ENCODE peak calls at places on chromosomes 5 and 9, in eight cellular contexts. Q is HCT116; J is adrenal gland; K is thoracic aorta; R is A549; S is psoas muscle; O is CD8-positive, alpha-beta T cell; N is body of pancreas. X is an unnamed sample.

GRCh38 chr5:86030753-86031152 is 587.0 kb upstream of the COX7C start:
- DNase-seq in Q (no peak), J (no peak), K (no peak), R (no peak), S (no peak), O (no peak), N (no peak), X (no peak)

GRCh38 chr5:10689391-10690081 is 71.5 kb downstream of the DAP start:
- DNase-seq in Q (no peak), J (peak; percentile 34), K (no peak), R (peak; percentile 67), S (no peak), O (no peak), N (peak; percentile 48), X (no peak)

GRCh38 chr9:34826999-34827538 is 117.1 kb upstream of the CCL21 start:
- DNase-seq in Q (no peak), J (no peak), K (no peak), R (no peak), S (no peak), O (no peak), N (no peak), X (no peak)

GRCh38 chr9:129602598-129603415 is 18.1 kb downstream of the C9orf50 start:
- DNase-seq in Q (no peak), J (no peak), K (no peak), R (peak; percentile 35), S (no peak), O (no peak), N (no peak), X (no peak)

GRCh38 chr5:108295588-108296368 is 86.1 kb downstream of the FBXL17 start:
- DNase-seq in Q (no peak), J (no peak), K (no peak), R (no peak), S (no peak), O (no peak), N (no peak), X (no peak)

GRCh38 chr9:129197978-129198736 is 20.1 kb upstream of the IER5L start:
- DNase-seq in Q (no peak), J (peak; percentile 45), K (no peak), R (no peak), S (peak; percentile 74), O (no peak), N (peak; percentile 18), X (no peak)

GRCh38 chr9:91190062-91190461 is 171.7 kb downstream of the AUH start:
- DNase-seq in Q (no peak), J (no peak), K (no peak), R (no peak), S (no peak), O (no peak), N (no peak), X (no peak)

GRCh38 chr5:164188733-164189148 is 683.3 kb downstream of the MAT2B start:
- DNase-seq in Q (no peak), J (no peak), K (no peak), R (no peak), S (no peak), O (no peak), N (no peak), X (no peak)

GRCh38 chr9:121505903-121506640 is 6.4 kb upstream of the GGTA1 start:
- DNase-seq in Q (no peak), J (no peak), K (no peak), R (no peak), S (no peak), O (no peak), N (no peak), X (no peak)

GRCh38 chr5:126918624-126918957 is 111.8 kb downstream of the MARCHF3 start:
- DNase-seq in Q (no peak), J (no peak), K (no peak), R (peak; percentile 31), S (no peak), O (no peak), N (no peak), X (no peak)
- H3K4me3 ChIP-seq in Q (no peak overlapping the region), J (no peak overlapping the region), K (no peak overlapping the region), R (no peak overlapping the region), S (no peak overlapping the region), O (no peak overlapping the region), N (no peak overlapping the region), X (no peak overlapping the region)

GRCh38 chr9:94639996-94640376 is 668 bp upstream of the FBP1 start:
- DNase-seq in Q (no peak), J (no peak), K (no peak), R (no peak), S (no peak), O (no peak), N (no peak), X (no peak)
- H3K27ac ChIP-seq in Q (no peak overlapping the region), J (no peak overlapping the region), K (no peak overlapping the region), R (no peak overlapping the region), S (no peak overlapping the region), O (no peak overlapping the region), N (peak overlapping the region; percentile 43), X (no peak overlapping the region)

GRCh38 chr5:113218906-113219517 is 215.8 kb downstream of the TSSK1B start:
- DNase-seq in Q (no peak), J (no peak), K (no peak), R (no peak), S (no peak), O (no peak), N (no peak), X (no peak)
- H3K4me1 ChIP-seq in Q (peaks cover 12% of the 10 kb centered on the region), J (no peaks in the 10 kb centered on the region), K (no peaks in the 10 kb centered on the region), R (no peaks in the 10 kb centered on the region), S (peaks cover 13% of the 10 kb centered on the region), O (no peaks in the 10 kb centered on the region), N (no peaks in the 10 kb centered on the region), X (no peaks in the 10 kb centered on the region)

GRCh38 chr5:53017794-53018391 is 28.7 kb downstream of the ITGA2 start:
- DNase-seq in Q (no peak), J (no peak), K (no peak), R (no peak), S (no peak), O (no peak), N (no peak), X (no peak)

GRCh38 chr5:53017383-53017782 is 28.2 kb downstream of the ITGA2 start:
- DNase-seq in Q (no peak), J (no peak), K (no peak), R (no peak), S (no peak), O (no peak), N (no peak), X (no peak)

GRCh38 chr5:53011233-53011632 is 22.1 kb downstream of the ITGA2 start:
- DNase-seq in Q (no peak), J (no peak), K (no peak), R (no peak), S (no peak), O (no peak), N (no peak), X (no peak)

GRCh38 chr5:53010819-53011218 is 21.7 kb downstream of the ITGA2 start:
- DNase-seq in Q (no peak), J (no peak), K (no peak), R (no peak), S (no peak), O (no peak), N (no peak), X (no peak)

DNA sequence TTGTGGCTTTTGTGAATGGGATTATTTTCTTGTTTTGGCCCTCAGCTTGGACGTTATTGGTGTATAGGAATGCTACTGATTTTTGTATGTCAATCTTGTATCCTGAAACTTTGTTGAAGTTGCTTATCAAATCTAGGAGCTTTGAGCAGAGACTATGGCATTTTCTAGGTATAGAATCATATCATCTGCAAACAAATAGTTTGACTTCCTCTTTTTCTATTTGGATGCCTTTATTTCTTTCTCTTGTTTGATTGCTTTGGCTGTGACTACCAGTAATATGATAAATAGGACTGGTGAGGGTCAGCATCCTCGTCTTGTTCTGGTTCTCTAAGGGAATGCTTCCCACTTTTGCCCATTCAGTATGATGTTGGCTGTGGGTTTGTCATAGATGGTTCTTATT is 24.7 kb downstream of the ITGA2 start:
- DNase-seq in Q (no peak), J (no peak), K (no peak), R (no peak), S (no peak), O (no peak), N (no peak), X (no peak)
- H3K4me3 ChIP-seq in Q (no peak overlapping the region), J (no peak overlapping the region), K (no peak overlapping the region), R (no peak overlapping the region), S (no peak overlapping the region), O (no peak overlapping the region), N (no peak overlapping the region), X (no peak overlapping the region)

GRCh38 chr5:133506165-133506564 is 106.2 kb downstream of the FSTL4 start:
- DNase-seq in Q (no peak), J (no peak), K (no peak), R (no peak), S (no peak), O (no peak), N (no peak), X (no peak)
- H3K27ac ChIP-seq in Q (no peak overlapping the region), J (no peak overlapping the region), K (no peak overlapping the region), R (no peak overlapping the region), S (no peak overlapping the region), O (no peak overlapping the region), N (no peak overlapping the region), X (no peak overlapping the region)

GRCh38 chr9:78714591-78714990 is 417.7 kb downstream of the PSAT1 start:
- DNase-seq in Q (no peak), J (no peak), K (no peak), R (no peak), S (no peak), O (no peak), N (no peak), X (no peak)

GRCh38 chr9:78713746-78714405 is 417.0 kb downstream of the PSAT1 start:
- DNase-seq in Q (no peak), J (no peak), K (no peak), R (no peak), S (no peak), O (no peak), N (no peak), X (no peak)
- H3K4me1 ChIP-seq in Q (no peaks in the 10 kb centered on the region), J (no peaks in the 10 kb centered on the region), K (no peaks in the 10 kb centered on the region), R (no peaks in the 10 kb centered on the region), S (no peaks in the 10 kb centered on the region), O (no peaks in the 10 kb centered on the region), N (no peaks in the 10 kb centered on the region), X (no peaks in the 10 kb centered on the region)

GRCh38 chr5:109571785-109572184 is 117.9 kb upstream of the MAN2A1 start:
- DNase-seq in Q (no peak), J (no peak), K (no peak), R (no peak), S (no peak), O (no peak), N (no peak), X (no peak)
- H3K4me3 ChIP-seq in Q (no peak overlapping the region), J (no peak overlapping the region), K (no peak overlapping the region), R (no peak overlapping the region), S (no peak overlapping the region), O (no peak overlapping the region), N (no peak overlapping the region), X (no peak overlapping the region)

DNA sequence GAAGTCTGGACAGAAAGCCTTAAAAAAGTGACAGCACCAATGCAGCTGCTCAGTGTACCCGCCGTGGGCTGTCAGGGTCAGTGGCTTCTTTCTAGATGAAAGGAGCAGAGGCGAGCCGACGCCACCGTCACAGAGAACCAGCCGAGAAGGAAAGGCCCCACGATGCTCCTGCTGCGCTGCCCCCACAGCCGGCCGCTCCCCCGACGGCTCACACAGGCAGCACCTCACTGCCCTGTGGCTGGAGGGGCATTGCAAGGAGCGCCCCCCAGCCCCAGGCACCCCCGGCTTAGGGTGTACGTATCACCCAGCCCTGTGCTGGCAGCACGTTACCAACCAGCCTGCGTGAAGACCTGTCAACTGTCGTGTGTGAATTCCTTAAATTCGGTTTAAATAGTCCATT is 5.8 kb downstream of the BRD3OS start:
- DNase-seq in Q (no peak), J (peak; percentile 20), K (no peak), R (no peak), S (no peak), O (no peak), N (no peak), X (no peak)
- H3K27ac ChIP-seq in Q (no peak overlapping the region), J (no peak overlapping the region), K (no peak overlapping the region), R (no peak overlapping the region), S (no peak overlapping the region), O (no peak overlapping the region), N (no peak overlapping the region), X (no peak overlapping the region)